ENCODE peak calls at places on chromosomes 2 and 18, in five cellular contexts. H is H1, U is fibroblast of pulmonary artery, L is lower leg skin, J is Peyer's patch. B is an unnamed sample.
A peak's percentile ranks its signal among the peaks of the same experiment; 100 is the strongest.

GRCh38 chr2:240564191-240564570 is 4.0 kb downstream of the DUSP28 start:
- DNase-seq in L (no peak), U (no peak), J (peak; percentile 41), H (no peak), B (no peak)

GRCh38 chr2:45909677-45910191 is 258.3 kb downstream of the PRKCE start:
- DNase-seq in L (no peak), J (peak; percentile 49), H (no peak), U (no peak), B (peak; percentile 27)

GRCh38 chr2:177489719-177490301 is 97.2 kb downstream of the AGPS start:
- DNase-seq in U (peak; percentile 70), L (no peak), H (no peak), J (no peak), B (peak; percentile 52)

GRCh38 chr2:202375006-202375610 is 1.0 kb upstream of the BMPR2 start:
- DNase-seq in H (no peak), L (peak; percentile 88), J (peak; percentile 68), U (peak; percentile 91), B (peak; percentile 84)

GRCh38 chr2:31534636-31535035 is 46.1 kb downstream of the SRD5A2 start:
- DNase-seq in H (no peak), U (no peak), J (no peak), L (no peak), B (no peak)

GRCh38 chr2:167188596-167188967 is 300.3 kb downstream of the XIRP2 start:
- DNase-seq in J (no peak), L (no peak), U (no peak), H (no peak), B (no peak)

GRCh38 chr18:56702946-56703345 is 51.8 kb downstream of the WDR7 start:
- DNase-seq in L (no peak), H (no peak), U (peak; percentile 69), J (no peak), B (peak; percentile 50)

GRCh38 chr2:210577263-210578071 is 21.1 kb downstream of the CPS1 start:
- DNase-seq in H (no peak), J (no peak), L (no peak), U (peak; percentile 66), B (peak; percentile 59)

GRCh38 chr2:237290249-237290648 is 123.7 kb downstream of the COL6A3 start:
- DNase-seq in H (no peak), U (peak; percentile 89), L (peak; percentile 96), J (peak; percentile 69), B (no peak)
- TF ChIP-seq CTCF in H (no peak), U (no peak), L (no peak), J (no peak), B (no peak)

DNA sequence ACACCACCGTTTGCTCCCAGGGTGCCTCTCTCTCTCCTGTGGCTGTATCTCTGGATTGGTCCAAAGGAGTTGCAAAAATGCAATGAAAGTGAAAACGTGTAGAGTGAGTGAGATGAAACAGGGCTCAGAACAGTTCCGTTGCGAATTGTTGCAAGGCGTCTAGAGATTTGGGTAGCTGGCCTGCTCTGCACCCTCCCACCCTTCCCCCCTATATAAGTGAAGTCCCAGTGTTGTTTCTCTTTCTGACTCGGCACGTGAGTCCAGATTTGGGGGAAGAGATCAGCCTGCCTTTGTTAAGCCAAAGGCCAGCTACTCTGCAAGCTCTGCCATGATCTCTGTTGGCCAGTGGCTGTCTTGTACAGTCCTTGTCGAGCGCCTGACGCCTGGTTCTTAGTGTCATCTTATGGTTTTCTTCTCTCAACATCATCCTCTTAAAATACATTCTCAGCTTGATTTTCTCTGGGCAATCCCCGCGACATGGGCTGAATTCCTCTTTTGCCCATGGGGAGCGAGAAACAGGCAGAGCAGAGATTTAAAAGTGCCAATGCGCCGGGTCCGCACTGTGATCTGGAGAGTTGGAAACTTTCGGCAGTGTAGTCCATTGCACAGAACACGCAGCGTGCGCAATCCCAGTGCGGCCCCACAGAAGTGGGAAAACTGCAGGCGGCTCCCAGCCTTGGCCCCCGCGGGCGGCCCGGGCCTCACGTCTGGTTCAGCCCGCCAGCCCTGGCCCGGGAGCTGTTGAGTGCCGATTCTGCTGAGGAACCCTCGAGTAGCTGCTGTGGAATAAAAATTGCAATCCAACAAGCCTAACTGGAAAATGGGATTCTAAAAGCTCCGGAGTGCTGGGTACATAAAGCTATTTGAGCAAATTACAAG is 9.3 kb downstream of the MEIS1 start:
- DNase-seq in U (peak; percentile 28), J (no peak), H (no peak), L (no peak), B (peak; percentile 75)
- H3K4me3 ChIP-seq in U (peak overlapping the region; percentile 19), J (peak overlapping the region; percentile 19), H (no peak overlapping the region), L (no peak overlapping the region), B (peak overlapping the region; percentile 30)

DNA sequence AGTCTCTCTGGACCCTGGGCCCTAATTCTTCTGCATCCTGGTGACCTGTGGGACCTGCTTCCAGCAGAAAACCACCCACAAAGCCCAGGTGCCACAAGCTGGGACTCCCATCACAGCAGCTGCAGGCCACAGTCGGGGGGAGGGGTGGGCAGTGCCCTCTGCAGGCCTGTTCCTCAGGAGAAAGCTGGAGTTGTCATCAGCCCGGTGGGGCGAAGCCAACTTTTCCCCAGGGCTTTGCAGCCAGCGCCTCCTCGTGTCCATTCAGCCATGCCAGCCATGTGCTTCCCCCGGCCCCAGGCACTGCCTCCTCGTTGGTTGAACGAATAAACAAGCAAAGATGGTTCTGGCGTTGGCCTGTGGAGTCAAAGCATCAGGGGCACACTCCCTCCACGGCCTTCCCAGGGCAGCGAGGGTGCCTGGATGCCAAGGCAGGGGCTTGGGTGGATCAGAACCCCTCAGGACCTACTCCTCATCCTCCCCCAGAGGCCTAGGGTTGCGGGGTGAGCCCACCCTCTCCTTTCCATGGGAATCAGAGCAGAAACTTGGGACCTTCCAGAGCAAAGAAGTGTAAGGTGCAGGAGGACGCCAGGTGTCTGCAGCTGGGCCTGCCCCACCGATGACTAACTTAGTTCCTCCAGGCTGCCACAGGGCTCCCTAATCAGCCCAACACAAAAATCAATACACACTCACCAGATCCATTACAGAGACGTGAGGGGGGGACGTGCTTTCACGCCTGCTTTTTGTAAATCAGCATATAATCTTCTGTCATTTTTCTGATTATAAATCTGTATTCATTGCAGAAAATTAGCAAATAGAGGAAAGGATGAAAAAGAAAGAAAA is 75.7 kb upstream of the RAB6C start:
- DNase-seq in U (no peak), L (peak; percentile 76), H (no peak), J (no peak), B (no peak)
- TF ChIP-seq CTCF in U (no peak), L (no peak), H (peak; percentile 60), J (no peak), B (no peak)

GRCh38 chr18:48929951-48930713 is 20.6 kb downstream of the SMAD7 start:
- DNase-seq in L (no peak), U (peak; percentile 77), H (no peak), J (peak; percentile 85), B (peak; percentile 72)

GRCh38 chr18:48932462-48932818 is 18.3 kb downstream of the SMAD7 start:
- DNase-seq in U (no peak), L (no peak), H (no peak), J (no peak), B (no peak)

GRCh38 chr18:48930926-48931325 is 19.8 kb downstream of the SMAD7 start:
- DNase-seq in H (no peak), L (no peak), U (peak; percentile 11), J (no peak), B (no peak)

GRCh38 chr18:48932822-48933510 is 17.8 kb downstream of the SMAD7 start:
- DNase-seq in U (peak; percentile 44), L (peak; percentile 91), J (no peak), H (no peak), B (peak; percentile 59)

GRCh38 chr18:48931680-48932461 is 18.9 kb downstream of the SMAD7 start:
- DNase-seq in U (peak; percentile 16), J (no peak), H (no peak), L (no peak), B (no peak)
- H3K4me3 ChIP-seq in U (no peak overlapping the region), J (no peak overlapping the region), H (no peak overlapping the region), L (no peak overlapping the region), B (no peak overlapping the region)

DNA sequence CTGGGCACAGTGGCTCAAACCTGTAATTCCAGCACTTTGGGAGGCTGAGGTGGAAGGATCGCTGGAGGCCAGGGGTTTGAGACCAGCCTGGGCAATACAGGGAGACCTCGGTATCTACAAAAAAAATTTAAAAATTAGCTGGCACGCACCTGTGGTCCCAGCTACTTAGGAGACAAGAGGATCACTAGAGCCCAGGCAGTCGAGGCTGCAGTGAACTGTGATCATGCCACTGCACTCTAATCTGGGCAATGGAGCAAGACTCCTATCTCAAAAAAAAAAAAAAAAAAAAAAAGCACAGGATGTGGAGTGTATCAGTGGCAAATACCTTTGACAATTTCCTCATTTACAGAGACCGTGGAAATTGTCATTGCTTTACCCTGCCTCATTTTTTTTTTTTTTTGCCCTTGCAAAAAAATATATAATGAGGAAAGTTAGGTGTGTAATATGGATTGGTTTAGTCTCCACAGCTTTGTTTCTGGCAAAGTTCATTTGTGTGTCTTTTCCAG is 20.9 kb upstream of the PPP1CB start:
- DNase-seq in J (no peak), H (no peak), U (no peak), L (no peak), B (no peak)
- TF ChIP-seq CTCF in J (no peak), H (no peak), U (no peak), L (no peak), B (no peak)

DNA sequence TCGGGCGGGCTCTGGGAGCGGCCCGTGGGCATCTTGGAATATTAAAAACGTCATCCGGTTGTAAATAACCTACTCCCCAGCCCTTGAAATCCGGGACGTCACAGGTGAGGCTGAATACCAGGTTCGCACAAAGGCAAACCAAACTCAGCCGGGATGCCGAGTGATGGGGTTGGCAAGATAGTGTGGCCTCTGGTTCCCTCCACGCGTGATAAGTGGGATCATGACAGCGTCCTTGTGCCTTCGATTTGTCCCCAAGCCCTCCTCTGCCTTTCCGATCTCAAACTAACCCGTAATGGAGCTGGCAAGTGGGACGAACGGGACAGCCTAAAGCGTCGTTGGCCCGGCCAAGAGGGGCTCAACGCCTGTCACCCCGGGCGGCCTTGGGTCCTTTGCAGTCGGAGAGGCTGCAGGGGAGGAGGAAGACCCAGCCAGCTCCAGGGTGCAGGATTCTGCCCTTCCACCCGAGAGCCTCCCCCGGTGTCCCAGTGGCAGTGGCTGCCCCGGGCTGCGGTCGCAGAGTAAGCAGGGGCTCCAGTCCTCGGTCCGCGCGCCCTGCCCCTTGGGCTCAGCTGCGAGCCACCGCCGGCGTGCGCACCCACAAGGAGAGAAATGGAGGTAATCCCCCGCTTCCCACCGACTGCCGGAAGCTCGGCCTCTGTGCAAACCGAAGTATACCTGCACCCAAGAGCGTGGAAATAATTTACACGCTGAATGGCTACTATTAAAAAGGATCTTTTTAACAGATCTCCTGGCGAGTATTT is 13.4 kb upstream of the PAX3 start:
- DNase-seq in H (no peak), L (no peak), J (no peak), U (no peak), B (no peak)
- H3K4me3 ChIP-seq in H (peak overlapping the region; percentile 3), L (no peak overlapping the region), J (no peak overlapping the region), U (no peak overlapping the region), B (no peak overlapping the region)

B was measured in astrocyte of the spinal cord.